ENCODE peak calls at places on chromosomes 13 and 19, in nine cellular contexts. Q is sigmoid colon, X is transverse colon, J is tibial nerve, V is H1, G is suprapubic skin, D is GM12878, A is K562, K is stomach. I is an unnamed sample. For H3K36me3, the result is how much of the 10 kb centered on the place peaks cover.

GRCh38 chr13:98584668-98585397 is 7.9 kb upstream of the STK24 start:
- DNase-seq in G (no peak), K (no peak), V (no peak), Q (no peak), J (no peak), A (no peak), D (no peak), X (no peak), I (no peak)

GRCh38 chr19:47013041-47013517 is 6.6 kb upstream of the NPAS1 start:
- DNase-seq in G (no peak), D (no peak), X (peak), Q (peak), J (peak), K (peak), V (peak), A (peak), I (peak)

GRCh38 chr19:56567274-56568120 is at the start of gene ZNF470:
- DNase-seq in Q (peak), X (peak), K (peak), G (peak), D (peak), J (peak), A (peak), V (peak), I (peak)

GRCh38 chr13:113629814-113630213 is 28.2 kb downstream of the ATP4B start:
- DNase-seq in J (no peak), G (peak), X (no peak), V (no peak), A (no peak), K (no peak), Q (peak), D (no peak), I (peak)

GRCh38 chr13:110423689-110424302 is 116.7 kb downstream of the COL4A2 start:
- DNase-seq in J (no peak), Q (no peak), D (no peak), G (no peak), A (no peak), K (no peak), X (no peak), V (no peak), I (no peak)

GRCh38 chr13:112725346-112726017 is 35.6 kb downstream of the ATP11A start:
- DNase-seq in V (no peak), X (no peak), K (no peak), J (no peak), A (no peak), D (peak), G (no peak), Q (peak), I (no peak)

GRCh38 chr19:38252935-38253691 is 3.1 kb downstream of the PPP1R14A start:
- DNase-seq in J (no peak), X (no peak), A (no peak), G (no peak), K (peak), D (no peak), V (no peak), Q (peak), I (peak)

GRCh38 chr19:33429891-33430673 is 56.6 kb downstream of the CEBPG start:
- DNase-seq in J (no peak), G (peak), K (no peak), Q (peak), A (no peak), X (no peak), D (no peak), V (no peak), I (no peak)

GRCh38 chr13:23445794-23446193 is 12.3 kb upstream of the SACS start:
- DNase-seq in D (no peak), X (no peak), J (no peak), Q (no peak), K (no peak), G (no peak), V (no peak), A (no peak), I (no peak)

GRCh38 chr13:60397693-60398437 is 845 bp downstream of the TDRD3 start:
- DNase-seq in A (no peak), D (no peak), X (peak), G (peak), J (peak), Q (peak), K (peak), V (no peak), I (peak)
- TF ChIP-seq POLR2A in A (no peak), D (peak), X (peak), G (no peak), J (no peak), Q (no peak), K (no peak), V (no peak), I (no peak)

GRCh38 chr13:41411536-41411935 is 45.8 kb upstream of the RGCC start:
- DNase-seq in Q (no peak), J (no peak), X (no peak), V (no peak), D (no peak), G (no peak), A (no peak), K (no peak), I (no peak)
- TF ChIP-seq EP300 in Q (no peak), J (no peak), X (no peak), V (no peak), D (no peak), G (no peak), A (no peak), K (no peak), I (no peak)

DNA sequence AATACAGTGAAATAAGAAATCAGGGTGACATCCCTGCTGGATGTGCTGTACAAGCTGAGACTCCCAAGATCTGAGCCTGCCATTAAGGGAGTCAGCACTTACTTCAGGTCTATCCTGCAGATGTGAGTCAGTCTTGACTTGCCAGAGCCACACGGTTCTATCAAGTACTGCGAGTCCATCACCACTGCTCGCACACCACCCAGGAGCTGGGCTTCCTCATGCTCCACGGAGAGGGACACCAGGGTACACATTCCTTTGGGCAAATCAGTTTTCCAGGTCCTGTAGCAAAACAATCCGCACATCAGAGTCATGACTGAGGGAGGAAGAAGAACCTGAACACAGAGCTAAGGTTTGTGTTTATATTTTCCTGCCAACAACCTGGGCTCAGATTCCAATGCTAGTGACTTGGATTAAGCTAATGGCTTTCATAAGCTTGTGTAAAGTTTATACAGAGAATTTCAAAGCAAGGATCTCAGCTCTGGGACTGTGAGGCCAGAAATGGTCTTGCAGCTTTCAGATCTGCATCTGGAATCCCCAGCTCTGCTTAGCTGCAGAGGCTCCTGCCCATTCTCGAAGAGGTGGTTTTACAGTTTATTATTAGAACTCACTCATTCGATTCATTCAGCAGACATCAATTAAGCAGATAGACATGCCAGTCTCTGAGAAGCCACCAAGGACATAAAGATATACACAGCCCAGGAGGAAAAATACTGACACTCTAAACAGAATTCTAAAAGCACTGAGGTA is 90.6 kb downstream of the KL start:
- DNase-seq in Q (no peak), K (no peak), J (no peak), A (no peak), G (no peak), V (no peak), X (no peak), D (no peak), I (no peak)
- H3K36me3 ChIP-seq in Q (under half), K (half or more), J (under half), A (under half), G (under half), V (under half), X (under half), D (under half), I (under half)

GRCh38 chr19:40570313-40571004 is 6.2 kb upstream of the SHKBP1 start:
- DNase-seq in Q (peak), J (peak), A (peak), V (peak), G (peak), K (peak), D (peak), X (peak), I (peak)
- TF ChIP-seq POLR2A in Q (no peak), J (no peak), A (no peak), V (no peak), G (no peak), K (no peak), D (peak), X (no peak), I (no peak)

GRCh38 chr13:51665456-51665855 is 81.2 kb downstream of the WDFY2 start:
- DNase-seq in G (no peak), Q (no peak), J (no peak), X (no peak), K (no peak), A (no peak), V (no peak), D (no peak), I (no peak)

GRCh38 chr13:51663980-51664957 is 80.0 kb downstream of the WDFY2 start:
- DNase-seq in Q (no peak), A (no peak), V (no peak), K (no peak), J (no peak), G (no peak), D (no peak), X (no peak), I (no peak)

GRCh38 chr13:51659276-51660127 is 75.2 kb downstream of the WDFY2 start:
- DNase-seq in D (no peak), Q (no peak), J (no peak), G (no peak), K (no peak), A (no peak), V (no peak), X (no peak), I (no peak)
- TF ChIP-seq EP300 in D (no peak), Q (no peak), J (no peak), G (no peak), K (no peak), A (no peak), V (no peak), X (no peak), I (no peak)

GRCh38 chr19:58002384-58003152 is at the start of gene ZNF606:
- DNase-seq in G (peak), A (peak), V (no peak), K (peak), Q (peak), D (peak), X (peak), J (peak), I (peak)
- H3K36me3 ChIP-seq in G (half or more), A (under half), V (half or more), K (half or more), Q (under half), D (under half), X (under half), J (under half), I (under half)

GRCh38 chr19:13731147-13731964 is 33.0 kb upstream of the MRI1 start:
- DNase-seq in Q (peak), A (peak), D (peak), K (peak), X (peak), V (peak), J (peak), G (peak), I (peak)
- TF ChIP-seq POLR2A in Q (no peak), A (peak), D (peak), K (no peak), X (peak), V (peak), J (peak), G (no peak), I (peak)

GRCh38 chr19:19539738-19540703 is 2.0 kb downstream of the CILP2 start:
- DNase-seq in V (peak), A (peak), J (no peak), Q (peak), G (no peak), K (peak), X (peak), D (no peak), I (peak)

GRCh38 chr19:19537321-19538048 is 580 bp upstream of the CILP2 start:
- DNase-seq in J (no peak), V (no peak), A (no peak), K (no peak), Q (no peak), D (no peak), X (no peak), G (no peak), I (no peak)

GRCh38 chr19:19535311-19536191 is 2.5 kb upstream of the CILP2 start:
- DNase-seq in V (no peak), A (no peak), K (no peak), Q (no peak), J (no peak), D (no peak), G (no peak), X (no peak), I (no peak)

GRCh38 chr19:19538767-19539166 is 702 bp downstream of the CILP2 start:
- DNase-seq in D (no peak), K (no peak), Q (peak), X (no peak), V (no peak), A (no peak), G (no peak), J (no peak), I (no peak)

DNA sequence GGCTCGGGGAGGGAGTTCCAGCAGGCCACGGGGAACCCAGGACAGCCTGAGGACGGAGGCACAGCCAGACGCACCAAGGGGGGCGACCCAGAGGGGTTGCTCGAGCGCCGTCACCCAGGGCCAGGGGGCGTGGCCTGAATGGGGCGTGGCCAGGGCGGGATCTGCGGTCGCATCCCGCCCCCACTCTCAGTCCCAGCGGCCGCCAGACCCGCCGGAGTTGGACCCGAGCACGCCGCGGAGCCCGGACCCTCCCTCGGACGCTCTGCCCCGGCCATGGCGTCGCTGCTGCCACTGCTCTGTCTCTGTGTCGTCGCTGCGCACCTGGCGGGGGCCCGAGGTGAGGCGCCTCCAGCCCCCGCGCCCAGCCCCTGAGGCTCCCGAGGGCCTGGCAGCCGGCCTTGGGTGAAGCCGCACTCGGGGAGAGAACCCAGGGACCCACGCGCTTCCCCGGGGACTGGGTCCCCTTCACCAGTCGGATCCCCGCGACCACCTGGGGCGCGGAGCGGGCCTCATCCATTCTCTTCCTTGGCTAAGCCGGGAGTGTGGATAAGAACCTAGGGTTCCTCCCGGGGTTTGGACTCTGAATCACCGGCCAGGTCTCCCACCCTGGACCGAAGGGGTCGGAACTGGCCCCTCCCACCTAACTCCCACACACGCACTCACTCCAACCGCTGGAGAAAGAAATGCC is at the start of gene CILP2:
- DNase-seq in V (no peak), K (peak), A (no peak), G (no peak), X (peak), J (no peak), Q (peak), D (no peak), I (peak)
- TF ChIP-seq EP300 in V (no peak), K (no peak), A (no peak), G (no peak), X (no peak), J (no peak), Q (no peak), D (no peak), I (no peak)

GRCh38 chr19:7458675-7459074 is 30.2 kb downstream of the PEX11G start:
- DNase-seq in D (no peak), A (no peak), Q (no peak), V (no peak), X (no peak), K (no peak), J (no peak), G (no peak), I (no peak)

GRCh38 chr19:7463575-7463974 is 25.3 kb downstream of the PEX11G start:
- DNase-seq in V (no peak), A (no peak), D (no peak), J (no peak), G (no peak), K (no peak), X (no peak), Q (no peak), I (no peak)

GRCh38 chr19:7460562-7460966 is 28.3 kb downstream of the PEX11G start:
- DNase-seq in D (no peak), J (no peak), V (no peak), Q (no peak), G (no peak), X (no peak), A (no peak), K (no peak), I (no peak)

GRCh38 chr19:7459773-7460172 is 29.1 kb downstream of the PEX11G start:
- DNase-seq in A (no peak), D (no peak), X (no peak), V (no peak), J (no peak), K (no peak), Q (no peak), G (no peak), I (no peak)

DNA sequence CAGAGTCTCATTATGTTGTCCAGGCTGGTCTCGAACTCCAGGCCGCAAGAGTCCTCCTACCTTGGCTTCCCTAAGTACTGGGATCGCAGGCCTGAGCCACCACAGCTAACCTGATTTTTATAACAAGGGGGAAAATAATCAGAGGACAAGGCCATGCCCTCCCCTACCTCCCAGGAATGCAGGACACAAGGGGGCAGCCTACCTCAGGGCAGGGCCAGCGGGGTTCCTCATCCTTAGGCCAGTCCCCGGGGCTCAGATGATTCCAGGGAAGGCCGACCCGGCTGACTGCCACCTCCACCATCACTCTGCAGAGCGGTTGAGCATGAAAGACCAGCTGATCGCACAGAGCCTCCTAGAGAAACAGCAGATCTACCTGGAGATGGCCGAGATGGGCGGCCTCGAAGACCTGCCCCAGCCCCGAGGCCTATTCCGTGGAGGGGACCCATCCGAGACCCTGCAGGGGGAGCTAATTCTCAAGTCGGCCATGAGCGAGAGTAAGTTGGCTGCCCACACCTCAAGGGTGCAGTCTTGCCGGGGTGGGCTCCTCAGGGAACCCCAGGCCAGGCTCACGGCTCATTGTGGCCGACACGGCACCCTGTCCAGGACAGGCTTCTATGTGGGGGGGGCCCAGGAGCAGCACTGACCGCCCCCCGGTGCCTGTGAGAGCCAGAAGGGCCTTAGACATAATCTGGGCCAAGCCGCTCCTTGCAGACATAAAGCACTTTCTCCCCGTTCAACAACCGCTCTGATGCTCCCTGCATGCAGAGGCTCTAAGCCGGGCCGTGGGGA is 26.8 kb downstream of the PEX11G start:
- DNase-seq in A (no peak), K (no peak), D (no peak), G (no peak), Q (no peak), V (no peak), J (no peak), X (no peak), I (no peak)
- H3K36me3 ChIP-seq in A (under half), K (half or more), D (under half), G (half or more), Q (under half), V (under half), J (under half), X (under half), I (under half)

DNA sequence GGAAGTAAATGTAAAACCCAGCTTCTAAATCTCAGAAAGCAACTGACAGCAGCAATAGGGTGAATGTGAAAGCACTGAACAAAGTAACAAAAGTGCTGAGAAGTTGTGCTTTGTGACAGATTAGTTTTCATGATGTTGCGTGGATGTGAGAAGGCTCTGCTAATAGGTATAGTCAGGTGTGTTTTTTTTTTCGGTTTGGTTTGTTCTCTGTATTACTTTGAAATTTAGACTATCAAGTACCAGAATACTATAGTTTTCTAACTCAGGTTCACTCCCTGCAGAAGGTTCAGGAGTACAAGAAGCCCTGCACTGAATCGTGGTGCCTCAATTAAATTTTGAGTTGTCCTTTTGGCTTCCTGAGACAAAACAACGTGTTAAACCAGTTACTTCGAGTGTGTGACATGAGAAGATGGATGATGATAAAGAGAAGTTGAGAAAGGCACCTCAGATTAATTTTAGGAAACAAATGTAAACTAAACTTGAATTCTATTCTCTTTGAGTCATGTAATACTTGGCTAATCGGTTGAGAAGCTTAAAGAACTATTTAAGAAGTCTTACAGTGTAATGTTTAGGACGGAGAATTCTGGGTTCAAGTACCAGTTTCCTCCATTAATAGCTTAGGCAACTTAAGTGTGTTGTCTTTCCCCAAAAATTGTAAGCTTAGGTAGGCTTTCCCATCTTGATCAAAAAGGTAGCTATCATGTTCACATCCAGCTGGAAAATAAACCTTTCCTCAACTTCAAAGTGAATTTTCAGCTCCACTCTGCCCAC is 10.3 kb downstream of the MIR17HG start:
- DNase-seq in A (no peak), J (no peak), D (no peak), X (no peak), V (no peak), K (no peak), G (no peak), Q (no peak), I (no peak)
- TF ChIP-seq POLR2A in A (no peak), J (no peak), D (no peak), X (no peak), V (peak), K (no peak), G (no peak), Q (no peak), I (no peak)